ENCODE peak calls at places on chromosomes 13 and 19, in seven cellular contexts. D, E, H, M, L, W and P are unnamed samples.

GRCh38 chr19:56138069-56138468 is 3.0 kb upstream of the ZNF444 start:
- DNase-seq in D (no peak), E (no peak), H (no peak), M (no peak), L (no peak), W (no peak), P (no peak)

GRCh38 chr13:26991508-26992181 is 180.0 kb downstream of the USP12 start:
- DNase-seq in D (no peak), E (no peak), H (no peak), M (no peak), L (no peak), W (peak; percentile 27), P (no peak)

GRCh38 chr19:38729653-38730469 is 14.4 kb downstream of the CAPN12 start:
- DNase-seq in D (peak; percentile 78), E (peak; percentile 91), H (no peak), M (peak; percentile 57), L (peak; percentile 89), W (peak; percentile 44), P (peak; percentile 74)

GRCh38 chr13:25262261-25262660 is 25.0 kb downstream of the MTMR6 start:
- DNase-seq in D (no peak), E (no peak), H (no peak), M (no peak), L (no peak), W (no peak), P (no peak)

GRCh38 chr19:28414748-28415147 is 798.2 kb downstream of the UQCRFS1 start:
- DNase-seq in D (no peak), E (no peak), H (no peak), M (no peak), L (no peak), W (no peak), P (no peak)

GRCh38 chr19:5395541-5395940 is 54.9 kb upstream of the PTPRS start:
- DNase-seq in D (no peak), E (no peak), H (no peak), M (no peak), L (no peak), W (no peak), P (no peak)

GRCh38 chr13:23159205-23159586 is 21.6 kb upstream of the SGCG start:
- DNase-seq in D (peak; percentile 66), E (peak; percentile 90), H (no peak), M (peak; percentile 6), L (peak; percentile 32), W (peak; percentile 13), P (no peak)

GRCh38 chr19:49441960-49442350 is 628 bp upstream of the SLC17A7 start:
- DNase-seq in D (no peak), E (no peak), H (no peak), M (no peak), L (no peak), W (no peak), P (no peak)

GRCh38 chr19:19372656-19373416 is 32.6 kb upstream of the GATAD2A start:
- DNase-seq in D (peak; percentile 87), E (peak; percentile 65), H (no peak), M (peak; percentile 80), L (no peak), W (peak; percentile 45), P (peak; percentile 79)

GRCh38 chr13:23292596-23292995 is 111.8 kb downstream of the SGCG start:
- DNase-seq in D (no peak), E (no peak), H (no peak), M (no peak), L (no peak), W (no peak), P (no peak)

GRCh38 chr19:55333870-55334269 is 5.8 kb upstream of the KMT5C start:
- DNase-seq in D (no peak), E (no peak), H (no peak), M (no peak), L (no peak), W (no peak), P (no peak)

GRCh38 chr13:32829676-32830091 is 186.5 kb upstream of the KL start:
- DNase-seq in D (no peak), E (no peak), H (no peak), M (no peak), L (no peak), W (peak; percentile 77), P (no peak)

GRCh38 chr19:10343495-10343894 is 4.1 kb upstream of the ICAM3 start:
- DNase-seq in D (no peak), E (no peak), H (no peak), M (no peak), L (no peak), W (no peak), P (no peak)

GRCh38 chr19:34336781-34337271 is 28.2 kb upstream of the GPI start:
- DNase-seq in D (no peak), E (peak; percentile 76), H (no peak), M (peak; percentile 68), L (no peak), W (peak; percentile 47), P (no peak)

GRCh38 chr19:10219678-10220077 is 11.5 kb downstream of the S1PR2 start:
- DNase-seq in D (no peak), E (peak; percentile 87), H (peak; percentile 79), M (no peak), L (no peak), W (peak; percentile 89), P (no peak)

GRCh38 chr19:56076413-56076998 is 44.6 kb downstream of the ZNF787 start:
- DNase-seq in D (no peak), E (peak; percentile 77), H (peak; percentile 15), M (peak; percentile 66), L (peak; percentile 69), W (peak; percentile 50), P (peak; percentile 65)

GRCh38 chr19:52786078-52786463 is 520 bp downstream of the ZNF600 start:
- DNase-seq in D (no peak), E (peak; percentile 39), H (no peak), M (peak; percentile 2), L (no peak), W (no peak), P (no peak)

GRCh38 chr19:2300533-2300932 is 7.4 kb downstream of the LINGO3 start:
- DNase-seq in D (no peak), E (no peak), H (no peak), M (no peak), L (no peak), W (no peak), P (no peak)

GRCh38 chr13:73598021-73598712 is 536.0 kb downstream of the KLF12 start:
- DNase-seq in D (no peak), E (no peak), H (peak; percentile 32), M (no peak), L (no peak), W (peak; percentile 82), P (no peak)

GRCh38 chr13:33927315-33927714 is 109.4 kb downstream of the RFC3 start:
- DNase-seq in D (no peak), E (no peak), H (no peak), M (no peak), L (no peak), W (peak; percentile 64), P (no peak)

GRCh38 chr13:26628706-26629105 is 71.2 kb downstream of the WASF3 start:
- DNase-seq in D (no peak), E (peak; percentile 42), H (no peak), M (peak; percentile 38), L (no peak), W (peak; percentile 40), P (no peak)

GRCh38 chr19:5990289-5990797 is 12.4 kb upstream of the RANBP3 start:
- DNase-seq in D (no peak), E (peak; percentile 79), H (no peak), M (no peak), L (peak; percentile 70), W (no peak), P (no peak)

GRCh38 chr13:30572859-30573275 is 44.9 kb upstream of the USPL1 start:
- DNase-seq in D (no peak), E (peak; percentile 47), H (no peak), M (peak; percentile 77), L (no peak), W (peak; percentile 57), P (no peak)

GRCh38 chr13:72290962-72291681 is 424.1 kb upstream of the DACH1 start:
- DNase-seq in D (no peak), E (peak; percentile 47), H (no peak), M (no peak), L (no peak), W (no peak), P (no peak)

GRCh38 chr13:48478401-48478800 is 54.5 kb downstream of the RCBTB2 start:
- DNase-seq in D (no peak), E (no peak), H (no peak), M (no peak), L (no peak), W (peak; percentile 47), P (no peak)

GRCh38 chr13:51938454-51938853 is 72.8 kb downstream of the ATP7B start:
- DNase-seq in D (no peak), E (no peak), H (no peak), M (no peak), L (no peak), W (no peak), P (no peak)

GRCh38 chr13:109818891-109819290 is 32.5 kb upstream of the IRS2 start:
- DNase-seq in D (no peak), E (no peak), H (no peak), M (no peak), L (no peak), W (no peak), P (no peak)

GRCh38 chr13:109819851-109820250 is 33.5 kb upstream of the IRS2 start:
- DNase-seq in D (no peak), E (no peak), H (no peak), M (no peak), L (no peak), W (no peak), P (no peak)

GRCh38 chr13:109816979-109817275 is 30.5 kb upstream of the IRS2 start:
- DNase-seq in D (no peak), E (no peak), H (no peak), M (no peak), L (no peak), W (peak; percentile 21), P (no peak)

GRCh38 chr13:109816112-109816978 is 30.0 kb upstream of the IRS2 start:
- DNase-seq in D (no peak), E (peak; percentile 16), H (no peak), M (no peak), L (no peak), W (no peak), P (no peak)

GRCh38 chr13:109818136-109818535 is 31.8 kb upstream of the IRS2 start:
- DNase-seq in D (no peak), E (no peak), H (no peak), M (no peak), L (no peak), W (no peak), P (no peak)
- H3K4me3 ChIP-seq in D (no peak overlapping the region), E (no peak overlapping the region), H (no peak overlapping the region), M (no peak overlapping the region), L (no peak overlapping the region), W (no peak overlapping the region), P (no peak overlapping the region)

GRCh38 chr13:76795701-76796695 is 90.2 kb downstream of the KCTD12 start:
- DNase-seq in D (no peak), E (no peak), H (no peak), M (peak; percentile 57), L (no peak), W (peak; percentile 43), P (no peak)
- H3K4me3 ChIP-seq in D (no peak overlapping the region), E (no peak overlapping the region), H (no peak overlapping the region), M (no peak overlapping the region), L (no peak overlapping the region), W (no peak overlapping the region), P (no peak overlapping the region)

GRCh38 chr19:4284974-4285373 is 5.9 kb downstream of the SHD start:
- DNase-seq in D (no peak), E (no peak), H (no peak), M (no peak), L (no peak), W (no peak), P (no peak)
- H3K4me3 ChIP-seq in D (no peak overlapping the region), E (no peak overlapping the region), H (no peak overlapping the region), M (no peak overlapping the region), L (no peak overlapping the region), W (no peak overlapping the region), P (no peak overlapping the region)

GRCh38 chr13:79777504-79777903 is 296.5 kb downstream of the NDFIP2 start:
- DNase-seq in D (no peak), E (no peak), H (no peak), M (no peak), L (no peak), W (no peak), P (no peak)
- H3K4me3 ChIP-seq in D (no peak overlapping the region), E (no peak overlapping the region), H (no peak overlapping the region), M (no peak overlapping the region), L (no peak overlapping the region), W (no peak overlapping the region), P (no peak overlapping the region)